ENCODE peak calls at places on chromosomes 4 and X, in ten cellular contexts. B, Z, T, H, K, Y, R, O, E and L are unnamed samples.

GRCh38 chrX:88604433-88605221 is 142.4 kb upstream of the CPXCR1 start:
- DNase-seq in H (no peak), B (no peak), E (peak; percentile 7), O (no peak), Z (no peak), T (no peak), R (no peak), K (no peak), Y (no peak), L (no peak)

GRCh38 chrX:44245730-44246129 is 97.7 kb downstream of the EFHC2 start:
- DNase-seq in O (no peak), Y (no peak), B (no peak), T (no peak), K (no peak), Z (no peak), R (no peak), H (no peak), E (no peak), L (no peak)

GRCh38 chrX:12981880-12982279 is 7.0 kb downstream of the TMSB4X start:
- DNase-seq in R (no peak), K (no peak), B (no peak), T (no peak), Y (no peak), O (no peak), E (no peak), H (no peak), Z (no peak), L (no peak)

GRCh38 chrX:135740683-135741149 is 27.3 kb downstream of the CT45A3 start:
- DNase-seq in Z (peak; percentile 2), Y (no peak), K (peak; percentile 73), O (peak; percentile 3), B (no peak), R (no peak), H (peak; percentile 17), E (peak; percentile 76), T (no peak), L (peak; percentile 78)

GRCh38 chr4:79209822-79210635 is 115.8 kb downstream of the NAA11 start:
- DNase-seq in K (no peak), Z (no peak), H (no peak), B (no peak), E (peak; percentile 44), Y (no peak), O (no peak), R (no peak), T (no peak), L (peak; percentile 8)

GRCh38 chr4:168787801-168788200 is 222.3 kb downstream of the CBR4 start:
- DNase-seq in K (no peak), O (no peak), H (no peak), R (no peak), E (no peak), B (no peak), Z (no peak), Y (no peak), T (no peak), L (no peak)

GRCh38 chrX:128396601-128397000 is 344.4 kb upstream of the ACTRT1 start:
- DNase-seq in Y (no peak), O (no peak), Z (no peak), E (no peak), K (no peak), R (no peak), T (no peak), H (no peak), B (no peak), L (no peak)

GRCh38 chr4:186949847-186950246 is 226.2 kb upstream of the FAT1 start:
- DNase-seq in Z (no peak), O (no peak), R (no peak), E (no peak), T (no peak), H (no peak), K (no peak), Y (no peak), B (no peak), L (no peak)

GRCh38 chrX:9926002-9926401 is 41.2 kb upstream of the CLDN34 start:
- DNase-seq in O (no peak), E (no peak), Z (no peak), B (no peak), K (no peak), R (no peak), T (no peak), H (no peak), Y (no peak), L (no peak)

GRCh38 chr4:111989817-111990216 is 155.4 kb upstream of the FAM241A start:
- DNase-seq in R (no peak), T (no peak), E (no peak), Z (no peak), B (no peak), Y (no peak), H (no peak), K (no peak), O (no peak), L (no peak)

GRCh38 chr4:111066447-111066846 is 443.6 kb upstream of the PITX2 start:
- DNase-seq in K (no peak), B (no peak), E (no peak), Y (no peak), R (peak; percentile 43), H (no peak), Z (no peak), O (no peak), T (no peak), L (no peak)

GRCh38 chr4:99664703-99665102 is 7.1 kb upstream of the C4orf54 start:
- DNase-seq in T (no peak), R (no peak), O (no peak), H (no peak), K (no peak), B (no peak), Y (no peak), Z (no peak), E (peak; percentile 47), L (no peak)

GRCh38 chr4:73729534-73730165 is 10.7 kb upstream of the CXCL8 start:
- DNase-seq in K (peak; percentile 60), R (peak; percentile 95), B (peak; percentile 46), E (peak; percentile 32), O (no peak), T (no peak), H (no peak), Z (peak; percentile 68), Y (peak; percentile 52), L (peak; percentile 84)

GRCh38 chrX:97159916-97160800 is 276.4 kb downstream of the RPA4 start:
- DNase-seq in H (no peak), B (no peak), T (no peak), Z (no peak), Y (no peak), K (no peak), E (peak; percentile 50), O (no peak), R (no peak), L (peak; percentile 17)

GRCh38 chr4:141826260-141826659 is 189.9 kb downstream of the IL15 start:
- DNase-seq in B (no peak), T (no peak), Z (no peak), H (no peak), Y (no peak), K (no peak), R (no peak), E (no peak), O (no peak), L (no peak)

GRCh38 chrX:101749436-101749835 is 89.8 kb upstream of the ARMCX2 start:
- DNase-seq in E (no peak), H (no peak), T (no peak), Z (no peak), B (no peak), O (no peak), Y (no peak), K (no peak), R (peak; percentile 2), L (no peak)